ENCODE peak calls at places on chromosomes 7 and 10, in five cellular contexts. One of them, this sample, is unnamed.

GRCh38 chr10:79184141-79184625 is 115.4 kb downstream of the ZMIZ1 start:
- DNase-seq in hepatocyte: peak
- DNase-seq in esophagus squamous epithelium: no peak
- DNase-seq in mammary epithelial cell: peak
- DNase-seq in GM23248: peak
- DNase-seq in this sample: peak

GRCh38 chr7:75993689-75994387 is 557 bp downstream of the TMEM120A start:
- DNase-seq in hepatocyte: peak
- DNase-seq in esophagus squamous epithelium: no peak
- DNase-seq in mammary epithelial cell: peak
- DNase-seq in GM23248: peak
- DNase-seq in this sample: peak

GRCh38 chr10:114486938-114487814 is 82.9 kb upstream of the AFAP1L2 start:
- DNase-seq in hepatocyte: no peak
- DNase-seq in esophagus squamous epithelium: no peak
- DNase-seq in mammary epithelial cell: peak
- DNase-seq in GM23248: no peak
- DNase-seq in this sample: peak

GRCh38 chr7:111192614-111193053 is 101.7 kb downstream of the LRRN3 start:
- DNase-seq in hepatocyte: no peak
- DNase-seq in esophagus squamous epithelium: no peak
- DNase-seq in mammary epithelial cell: no peak
- DNase-seq in GM23248: no peak
- DNase-seq in this sample: no peak

GRCh38 chr7:24812313-24812945 is 55.2 kb upstream of the GSDME start:
- DNase-seq in hepatocyte: peak
- DNase-seq in esophagus squamous epithelium: no peak
- DNase-seq in mammary epithelial cell: peak
- DNase-seq in GM23248: peak
- DNase-seq in this sample: peak

GRCh38 chr10:114526497-114527238 is 122.4 kb upstream of the AFAP1L2 start:
- DNase-seq in hepatocyte: peak
- DNase-seq in esophagus squamous epithelium: peak
- DNase-seq in mammary epithelial cell: peak
- DNase-seq in GM23248: peak
- DNase-seq in this sample: peak

GRCh38 chr10:132538790-132539421 is 1.3 kb downstream of the INPP5A start:
- DNase-seq in hepatocyte: no peak
- DNase-seq in esophagus squamous epithelium: no peak
- DNase-seq in mammary epithelial cell: no peak
- DNase-seq in GM23248: no peak
- DNase-seq in this sample: no peak

GRCh38 chr7:133056370-133057238 is 25.3 kb downstream of the CHCHD3 start:
- DNase-seq in hepatocyte: no peak
- DNase-seq in esophagus squamous epithelium: no peak
- DNase-seq in mammary epithelial cell: no peak
- DNase-seq in GM23248: no peak
- DNase-seq in this sample: no peak

GRCh38 chr7:143492043-143492471 is 14.4 kb downstream of the TAS2R41 start:
- DNase-seq in hepatocyte: peak
- DNase-seq in esophagus squamous epithelium: no peak
- DNase-seq in mammary epithelial cell: peak
- DNase-seq in GM23248: peak
- DNase-seq in this sample: peak

GRCh38 chr7:93115796-93116195 is 2.0 kb downstream of the SAMD9 start:
- DNase-seq in hepatocyte: no peak
- DNase-seq in esophagus squamous epithelium: no peak
- DNase-seq in mammary epithelial cell: peak
- DNase-seq in GM23248: peak
- DNase-seq in this sample: peak

GRCh38 chr10:36111676-36112075 is 469.6 kb upstream of the FZD8 start:
- DNase-seq in hepatocyte: no peak
- DNase-seq in esophagus squamous epithelium: no peak
- DNase-seq in mammary epithelial cell: no peak
- DNase-seq in GM23248: no peak
- DNase-seq in this sample: no peak

GRCh38 chr7:97001656-97002554 is 3.4 kb upstream of the DLX6 start:
- DNase-seq in hepatocyte: no peak
- DNase-seq in esophagus squamous epithelium: no peak
- DNase-seq in mammary epithelial cell: no peak
- DNase-seq in GM23248: no peak
- DNase-seq in this sample: no peak

GRCh38 chr7:43904533-43905208 is 1.7 kb downstream of the URGCP start:
- DNase-seq in hepatocyte: no peak
- DNase-seq in esophagus squamous epithelium: no peak
- DNase-seq in mammary epithelial cell: peak
- DNase-seq in GM23248: peak
- DNase-seq in this sample: no peak

GRCh38 chr7:84372712-84373111 is 178.1 kb upstream of the SEMA3A start:
- DNase-seq in hepatocyte: no peak
- DNase-seq in esophagus squamous epithelium: no peak
- DNase-seq in mammary epithelial cell: no peak
- DNase-seq in GM23248: peak
- DNase-seq in this sample: no peak

GRCh38 chr10:17026686-17027485 is 102.7 kb downstream of the CUBN start:
- DNase-seq in hepatocyte: no peak
- DNase-seq in esophagus squamous epithelium: no peak
- DNase-seq in mammary epithelial cell: peak
- DNase-seq in GM23248: peak
- DNase-seq in this sample: peak

GRCh38 chr7:16915405-16915804 is 33.6 kb upstream of the AGR3 start:
- DNase-seq in hepatocyte: no peak
- DNase-seq in esophagus squamous epithelium: no peak
- DNase-seq in mammary epithelial cell: peak
- DNase-seq in GM23248: peak
- DNase-seq in this sample: peak

DNA sequence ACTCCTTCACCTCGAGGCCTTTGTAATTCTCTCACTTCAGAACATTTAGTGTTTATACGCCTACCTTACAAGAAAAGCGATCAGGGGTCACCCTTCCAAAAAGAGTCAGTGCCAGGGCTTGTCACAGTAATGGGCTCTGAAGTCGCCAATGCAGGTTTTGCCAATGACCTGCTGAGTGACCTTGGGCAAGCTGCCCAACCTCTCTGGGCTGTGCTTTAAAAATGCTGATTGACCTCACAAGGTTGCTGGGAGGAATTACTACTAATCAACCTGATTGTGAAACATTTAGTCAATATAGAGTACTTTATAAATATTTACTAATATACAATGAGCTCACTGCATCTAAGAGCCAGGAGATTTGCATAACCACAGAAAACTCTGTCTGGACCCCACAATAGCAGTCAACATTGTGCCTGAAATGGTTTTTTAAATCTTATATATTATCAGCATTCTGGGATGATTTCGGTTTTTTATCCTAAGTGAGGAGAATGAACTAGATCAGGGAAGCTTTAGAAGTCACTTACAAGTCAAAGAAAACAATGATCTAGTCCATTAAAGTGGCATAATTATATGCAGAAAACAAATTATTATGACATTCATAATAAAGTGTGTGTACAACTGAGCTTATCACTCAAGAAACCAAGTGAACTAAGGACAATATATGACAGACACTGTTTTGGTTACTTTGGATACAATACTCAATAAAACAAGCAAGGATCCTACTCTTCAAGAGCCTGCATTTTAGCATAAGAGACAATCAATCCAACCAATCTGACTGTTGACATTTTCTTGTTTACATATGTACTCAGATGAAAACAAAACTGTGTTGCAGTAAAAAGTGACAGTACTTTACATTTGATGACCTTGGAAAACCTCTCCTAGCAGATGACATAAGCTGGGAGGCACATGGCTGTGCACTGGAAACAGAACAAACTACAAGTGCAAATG is 290.5 kb downstream of the SORCS1 start:
- DNase-seq in hepatocyte: no peak
- DNase-seq in esophagus squamous epithelium: no peak
- DNase-seq in mammary epithelial cell: no peak
- DNase-seq in GM23248: no peak
- DNase-seq in this sample: no peak
- H3K27ac ChIP-seq in hepatocyte: no peak
- H3K27ac ChIP-seq in esophagus squamous epithelium: no peak
- H3K27ac ChIP-seq in mammary epithelial cell: no peak
- H3K27ac ChIP-seq in GM23248: no peak
- H3K27ac ChIP-seq in this sample: no peak

GRCh38 chr10:72076756-72077155 is 11.6 kb downstream of the SPOCK2 start:
- DNase-seq in hepatocyte: no peak
- DNase-seq in esophagus squamous epithelium: no peak
- DNase-seq in mammary epithelial cell: no peak
- DNase-seq in GM23248: no peak
- DNase-seq in this sample: no peak

GRCh38 chr10:72074413-72075183 is 13.8 kb downstream of the SPOCK2 start:
- DNase-seq in hepatocyte: no peak
- DNase-seq in esophagus squamous epithelium: no peak
- DNase-seq in mammary epithelial cell: no peak
- DNase-seq in GM23248: no peak
- DNase-seq in this sample: no peak

GRCh38 chr10:72077275-72077990 is 10.9 kb downstream of the SPOCK2 start:
- DNase-seq in hepatocyte: no peak
- DNase-seq in esophagus squamous epithelium: no peak
- DNase-seq in mammary epithelial cell: no peak
- DNase-seq in GM23248: no peak
- DNase-seq in this sample: no peak

GRCh38 chr10:72073677-72074412 is 14.5 kb downstream of the SPOCK2 start:
- DNase-seq in hepatocyte: no peak
- DNase-seq in esophagus squamous epithelium: no peak
- DNase-seq in mammary epithelial cell: no peak
- DNase-seq in GM23248: no peak
- DNase-seq in this sample: no peak

GRCh38 chr10:72075184-72076115 is 12.9 kb downstream of the SPOCK2 start:
- DNase-seq in hepatocyte: no peak
- DNase-seq in esophagus squamous epithelium: no peak
- DNase-seq in mammary epithelial cell: no peak
- DNase-seq in GM23248: no peak
- DNase-seq in this sample: no peak
- H3K27ac ChIP-seq in hepatocyte: no peak
- H3K27ac ChIP-seq in esophagus squamous epithelium: no peak
- H3K27ac ChIP-seq in mammary epithelial cell: no peak
- H3K27ac ChIP-seq in GM23248: no peak
- H3K27ac ChIP-seq in this sample: no peak

DNA sequence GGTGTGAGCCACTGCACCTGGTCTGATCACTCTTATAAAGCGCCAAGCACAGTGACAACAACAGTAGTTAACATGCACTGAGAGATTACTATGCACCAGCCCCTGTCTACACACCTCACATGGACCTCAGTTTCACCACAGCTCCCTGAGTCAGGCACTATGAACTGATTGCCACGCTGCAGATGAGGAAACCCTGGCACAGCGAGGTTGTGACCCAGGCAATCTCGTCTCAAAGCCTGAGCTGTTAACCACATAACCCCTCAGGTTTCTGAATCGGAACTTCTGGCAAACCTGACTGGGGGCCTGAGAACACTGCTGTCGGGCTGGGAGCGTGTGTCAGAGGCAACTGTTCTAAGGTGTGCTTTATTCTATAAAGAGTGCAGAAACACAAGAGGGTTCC is 150.8 kb downstream of the RNF216 start:
- DNase-seq in hepatocyte: no peak
- DNase-seq in esophagus squamous epithelium: no peak
- DNase-seq in mammary epithelial cell: peak
- DNase-seq in GM23248: peak
- DNase-seq in this sample: no peak
- H3K27ac ChIP-seq in hepatocyte: no peak
- H3K27ac ChIP-seq in esophagus squamous epithelium: peak
- H3K27ac ChIP-seq in mammary epithelial cell: peak
- H3K27ac ChIP-seq in GM23248: peak
- H3K27ac ChIP-seq in this sample: peak

GRCh38 chr7:30598121-30598876 is 3.6 kb downstream of the GARS1 start:
- DNase-seq in hepatocyte: no peak
- DNase-seq in esophagus squamous epithelium: no peak
- DNase-seq in mammary epithelial cell: peak
- DNase-seq in GM23248: peak
- DNase-seq in this sample: no peak
- H3K27ac ChIP-seq in hepatocyte: no peak
- H3K27ac ChIP-seq in esophagus squamous epithelium: no peak
- H3K27ac ChIP-seq in mammary epithelial cell: peak
- H3K27ac ChIP-seq in GM23248: peak
- H3K27ac ChIP-seq in this sample: no peak

This sample was measured in RWPE1.